ENCODE peak calls at places on chromosomes 12 and 14, in six cellular contexts. One of them, this sample, is unnamed.

GRCh38 chr14:23538785-23539184 is 12.8 kb downstream of the ZFHX2 start:
- DNase-seq in transverse colon: no peak
- DNase-seq in upper lobe of left lung: no peak
- DNase-seq in HL-60: no peak
- DNase-seq in GM23338: peak; percentile 79
- DNase-seq in K562: no peak
- DNase-seq in this sample: no peak

GRCh38 chr12:110917961-110918360 is 2.4 kb downstream of the MYL2 start:
- DNase-seq in transverse colon: no peak
- DNase-seq in upper lobe of left lung: no peak
- DNase-seq in HL-60: no peak
- DNase-seq in GM23338: no peak
- DNase-seq in K562: no peak
- DNase-seq in this sample: no peak

GRCh38 chr12:112524676-112525425 is 106.1 kb downstream of the PTPN11 start:
- DNase-seq in transverse colon: no peak
- DNase-seq in upper lobe of left lung: no peak
- DNase-seq in HL-60: no peak
- DNase-seq in GM23338: peak; percentile 44
- DNase-seq in K562: no peak
- DNase-seq in this sample: no peak

GRCh38 chr12:91100901-91101300 is 10.4 kb downstream of the LUM start:
- DNase-seq in transverse colon: no peak
- DNase-seq in upper lobe of left lung: no peak
- DNase-seq in HL-60: no peak
- DNase-seq in GM23338: no peak
- DNase-seq in K562: no peak
- DNase-seq in this sample: no peak

GRCh38 chr14:95885866-95886265 is 9.2 kb downstream of the TUNAR start:
- DNase-seq in transverse colon: no peak
- DNase-seq in upper lobe of left lung: no peak
- DNase-seq in HL-60: no peak
- DNase-seq in GM23338: no peak
- DNase-seq in K562: no peak
- DNase-seq in this sample: no peak

GRCh38 chr12:120846721-120847120 is 57.4 kb downstream of the SPPL3 start:
- DNase-seq in transverse colon: no peak
- DNase-seq in upper lobe of left lung: no peak
- DNase-seq in HL-60: no peak
- DNase-seq in GM23338: no peak
- DNase-seq in K562: no peak
- DNase-seq in this sample: no peak

GRCh38 chr14:74848768-74849167 is 27.2 kb downstream of the PROX2 start:
- DNase-seq in transverse colon: no peak
- DNase-seq in upper lobe of left lung: no peak
- DNase-seq in HL-60: no peak
- DNase-seq in GM23338: no peak
- DNase-seq in K562: no peak
- DNase-seq in this sample: no peak

GRCh38 chr14:104392396-104393198 is 187.0 kb upstream of the C14orf180 start:
- DNase-seq in transverse colon: no peak
- DNase-seq in upper lobe of left lung: peak; percentile 66
- DNase-seq in HL-60: no peak
- DNase-seq in GM23338: no peak
- DNase-seq in K562: no peak
- DNase-seq in this sample: no peak

GRCh38 chr12:22477166-22477893 is 67.0 kb downstream of the C2CD5 start:
- DNase-seq in transverse colon: no peak
- DNase-seq in upper lobe of left lung: no peak
- DNase-seq in HL-60: peak; percentile 26
- DNase-seq in GM23338: no peak
- DNase-seq in K562: no peak
- DNase-seq in this sample: no peak

GRCh38 chr12:125418902-125419564 is 353.8 kb downstream of the AACS start:
- DNase-seq in transverse colon: no peak
- DNase-seq in upper lobe of left lung: no peak
- DNase-seq in HL-60: no peak
- DNase-seq in GM23338: no peak
- DNase-seq in K562: no peak
- DNase-seq in this sample: no peak

GRCh38 chr12:25653487-25654175 is 100.5 kb upstream of the LMNTD1 start:
- DNase-seq in transverse colon: no peak
- DNase-seq in upper lobe of left lung: peak; percentile 27
- DNase-seq in HL-60: no peak
- DNase-seq in GM23338: no peak
- DNase-seq in K562: no peak
- DNase-seq in this sample: peak; percentile 37

GRCh38 chr14:97328743-97329142 is 531.6 kb downstream of the VRK1 start:
- DNase-seq in transverse colon: no peak
- DNase-seq in upper lobe of left lung: no peak
- DNase-seq in HL-60: no peak
- DNase-seq in GM23338: peak; percentile 6
- DNase-seq in K562: no peak
- DNase-seq in this sample: no peak

GRCh38 chr12:99045158-99045557 is 400.1 kb downstream of the APAF1 start:
- DNase-seq in transverse colon: no peak
- DNase-seq in upper lobe of left lung: no peak
- DNase-seq in HL-60: no peak
- DNase-seq in GM23338: no peak
- DNase-seq in K562: no peak
- DNase-seq in this sample: no peak

GRCh38 chr12:42789808-42790760 is 200.5 kb upstream of the PRICKLE1 start:
- DNase-seq in transverse colon: no peak
- DNase-seq in upper lobe of left lung: no peak
- DNase-seq in HL-60: no peak
- DNase-seq in GM23338: no peak
- DNase-seq in K562: no peak
- DNase-seq in this sample: no peak

GRCh38 chr14:28280530-28280929 is 486.1 kb upstream of the FOXG1 start:
- DNase-seq in transverse colon: no peak
- DNase-seq in upper lobe of left lung: no peak
- DNase-seq in HL-60: no peak
- DNase-seq in GM23338: no peak
- DNase-seq in K562: no peak
- DNase-seq in this sample: no peak

GRCh38 chr14:74634964-74635363 is 22.9 kb upstream of the LTBP2 start:
- DNase-seq in transverse colon: no peak
- DNase-seq in upper lobe of left lung: no peak
- DNase-seq in HL-60: no peak
- DNase-seq in GM23338: no peak
- DNase-seq in K562: no peak
- DNase-seq in this sample: no peak

GRCh38 chr12:126033746-126034145 is 968.5 kb downstream of the AACS start:
- DNase-seq in transverse colon: peak; percentile 16
- DNase-seq in upper lobe of left lung: no peak
- DNase-seq in HL-60: no peak
- DNase-seq in GM23338: peak; percentile 7
- DNase-seq in K562: no peak
- DNase-seq in this sample: no peak

GRCh38 chr14:38762845-38763244 is 340.2 kb downstream of the SEC23A start:
- DNase-seq in transverse colon: no peak
- DNase-seq in upper lobe of left lung: no peak
- DNase-seq in HL-60: no peak
- DNase-seq in GM23338: no peak
- DNase-seq in K562: no peak
- DNase-seq in this sample: no peak

GRCh38 chr14:38761033-38761432 is 342.0 kb downstream of the SEC23A start:
- DNase-seq in transverse colon: no peak
- DNase-seq in upper lobe of left lung: no peak
- DNase-seq in HL-60: no peak
- DNase-seq in GM23338: no peak
- DNase-seq in K562: no peak
- DNase-seq in this sample: peak; percentile 9

GRCh38 chr14:38758661-38759060 is 344.4 kb downstream of the SEC23A start:
- DNase-seq in transverse colon: no peak
- DNase-seq in upper lobe of left lung: no peak
- DNase-seq in HL-60: no peak
- DNase-seq in GM23338: no peak
- DNase-seq in K562: no peak
- DNase-seq in this sample: no peak

GRCh38 chr14:38762436-38762835 is 340.6 kb downstream of the SEC23A start:
- DNase-seq in transverse colon: no peak
- DNase-seq in upper lobe of left lung: no peak
- DNase-seq in HL-60: no peak
- DNase-seq in GM23338: no peak
- DNase-seq in K562: no peak
- DNase-seq in this sample: no peak
- H3K27ac ChIP-seq in transverse colon: peak overlapping the region; percentile 38
- H3K27ac ChIP-seq in upper lobe of left lung: no peak overlapping the region
- H3K27ac ChIP-seq in HL-60: no peak overlapping the region
- H3K27ac ChIP-seq in GM23338: no peak overlapping the region
- H3K27ac ChIP-seq in K562: no peak overlapping the region
- H3K27ac ChIP-seq in this sample: no peak overlapping the region

GRCh38 chr14:76904100-76904739 is 78.0 kb downstream of the LRRC74A start:
- DNase-seq in transverse colon: peak; percentile 32
- DNase-seq in upper lobe of left lung: no peak
- DNase-seq in HL-60: no peak
- DNase-seq in GM23338: no peak
- DNase-seq in K562: no peak
- DNase-seq in this sample: no peak
- TF ChIP-seq POLR2AphosphoS5 in transverse colon: peak; percentile 64
- TF ChIP-seq POLR2AphosphoS5 in upper lobe of left lung: peak; percentile 52
- TF ChIP-seq POLR2AphosphoS5 in HL-60: no peak
- TF ChIP-seq POLR2AphosphoS5 in GM23338: no peak
- TF ChIP-seq POLR2AphosphoS5 in K562: no peak
- TF ChIP-seq POLR2AphosphoS5 in this sample: no peak

GRCh38 chr12:80781313-80781712 is 64.6 kb downstream of the MYF5 start:
- DNase-seq in transverse colon: no peak
- DNase-seq in upper lobe of left lung: no peak
- DNase-seq in HL-60: no peak
- DNase-seq in GM23338: no peak
- DNase-seq in K562: no peak
- DNase-seq in this sample: no peak
- H3K27ac ChIP-seq in transverse colon: no peak overlapping the region
- H3K27ac ChIP-seq in upper lobe of left lung: no peak overlapping the region
- H3K27ac ChIP-seq in HL-60: no peak overlapping the region
- H3K27ac ChIP-seq in GM23338: peak overlapping the region; percentile 23
- H3K27ac ChIP-seq in K562: no peak overlapping the region
- H3K27ac ChIP-seq in this sample: no peak overlapping the region

GRCh38 chr12:60257063-60257462 is 661.2 kb downstream of the SLC16A7 start:
- DNase-seq in transverse colon: no peak
- DNase-seq in upper lobe of left lung: no peak
- DNase-seq in HL-60: no peak
- DNase-seq in GM23338: peak; percentile 4
- DNase-seq in K562: no peak
- DNase-seq in this sample: no peak
- TF ChIP-seq POLR2AphosphoS5 in transverse colon: no peak
- TF ChIP-seq POLR2AphosphoS5 in upper lobe of left lung: no peak
- TF ChIP-seq POLR2AphosphoS5 in HL-60: no peak
- TF ChIP-seq POLR2AphosphoS5 in GM23338: no peak
- TF ChIP-seq POLR2AphosphoS5 in K562: no peak
- TF ChIP-seq POLR2AphosphoS5 in this sample: no peak

DNA sequence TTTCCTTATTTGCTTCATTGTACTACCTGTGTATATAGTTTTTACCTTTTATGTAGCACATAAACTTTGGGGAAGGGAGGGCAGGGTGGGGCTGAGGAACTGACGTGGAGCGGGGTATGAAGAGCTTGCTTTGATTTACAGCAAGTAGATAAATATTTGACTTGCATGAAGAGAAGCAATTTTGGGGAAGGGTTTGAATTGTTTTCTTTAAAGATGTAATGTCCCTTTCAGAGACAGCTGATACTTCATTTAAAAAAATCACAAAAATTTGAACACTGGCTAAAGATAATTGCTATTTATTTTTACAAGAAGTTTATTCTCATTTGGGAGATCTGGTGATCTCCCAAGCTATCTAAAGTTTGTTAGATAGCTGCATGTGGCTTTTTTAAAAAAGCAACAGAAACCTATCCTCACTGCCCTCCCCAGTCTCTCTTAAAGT is 4.1 kb downstream of the CDKN1B start:
- DNase-seq in transverse colon: peak; percentile 54
- DNase-seq in upper lobe of left lung: no peak
- DNase-seq in HL-60: no peak
- DNase-seq in GM23338: no peak
- DNase-seq in K562: no peak
- DNase-seq in this sample: no peak
- H3K27ac ChIP-seq in transverse colon: peak overlapping the region; percentile 100
- H3K27ac ChIP-seq in upper lobe of left lung: peak overlapping the region; percentile 98
- H3K27ac ChIP-seq in HL-60: peak overlapping the region; percentile 98
- H3K27ac ChIP-seq in GM23338: no peak overlapping the region
- H3K27ac ChIP-seq in K562: peak overlapping the region; percentile 97
- H3K27ac ChIP-seq in this sample: peak overlapping the region; percentile 100

GRCh38 chr14:91983571-91983970 is 36.1 kb upstream of the FBLN5 start:
- DNase-seq in transverse colon: no peak
- DNase-seq in upper lobe of left lung: no peak
- DNase-seq in HL-60: no peak
- DNase-seq in GM23338: no peak
- DNase-seq in K562: no peak
- DNase-seq in this sample: no peak

GRCh38 chr14:91985521-91986255 is 38.2 kb upstream of the FBLN5 start:
- DNase-seq in transverse colon: no peak
- DNase-seq in upper lobe of left lung: no peak
- DNase-seq in HL-60: no peak
- DNase-seq in GM23338: no peak
- DNase-seq in K562: no peak
- DNase-seq in this sample: no peak

GRCh38 chr14:91987192-91987591 is 39.7 kb upstream of the FBLN5 start:
- DNase-seq in transverse colon: no peak
- DNase-seq in upper lobe of left lung: no peak
- DNase-seq in HL-60: no peak
- DNase-seq in GM23338: no peak
- DNase-seq in K562: no peak
- DNase-seq in this sample: no peak

GRCh38 chr14:91980157-91980556 is 32.7 kb upstream of the FBLN5 start:
- DNase-seq in transverse colon: no peak
- DNase-seq in upper lobe of left lung: no peak
- DNase-seq in HL-60: peak; percentile 32
- DNase-seq in GM23338: no peak
- DNase-seq in K562: peak; percentile 10
- DNase-seq in this sample: no peak

GRCh38 chr14:91985008-91985407 is 37.5 kb upstream of the FBLN5 start:
- DNase-seq in transverse colon: no peak
- DNase-seq in upper lobe of left lung: no peak
- DNase-seq in HL-60: no peak
- DNase-seq in GM23338: no peak
- DNase-seq in K562: no peak
- DNase-seq in this sample: no peak
- TF ChIP-seq POLR2AphosphoS5 in transverse colon: no peak
- TF ChIP-seq POLR2AphosphoS5 in upper lobe of left lung: no peak
- TF ChIP-seq POLR2AphosphoS5 in HL-60: no peak
- TF ChIP-seq POLR2AphosphoS5 in GM23338: no peak
- TF ChIP-seq POLR2AphosphoS5 in K562: no peak
- TF ChIP-seq POLR2AphosphoS5 in this sample: no peak